ENCODE peak calls at places on chromosomes 3 and 15, in ten cellular contexts. One of them, this sample, is unnamed.

GRCh38 chr15:78850926-78851600 is 21.6 kb upstream of the MORF4L1 start:
- DNase-seq in erythroblast: no peak
- DNase-seq in amniotic stem cell: no peak
- DNase-seq in activated T-cell treated with anti-CD3 and anti-CD28 coated beads for 4 hours: no peak
- DNase-seq in adipocyte: no peak
- DNase-seq in GM03348: no peak
- DNase-seq in stimulated activated CD8-positive, alpha-beta memory T cell treated with anti-CD3 and anti-CD28 coated beads, Interleukin-7, amount 100 ng/mL, for 24 hours: no peak
- DNase-seq in transverse colon: no peak
- DNase-seq in glutamatergic neuron: no peak
- DNase-seq in stimulated activated CD4-positive, alpha-beta T cell treated with anti-CD3 and anti-CD28 coated beads, Interleukin-2, amount 100 ng/mL, for 4 hours: no peak
- DNase-seq in this sample: no peak

GRCh38 chr3:179509701-179510100 is 53.0 kb upstream of the ACTL6A start:
- DNase-seq in erythroblast: no peak
- DNase-seq in amniotic stem cell: no peak
- DNase-seq in activated T-cell treated with anti-CD3 and anti-CD28 coated beads for 4 hours: no peak
- DNase-seq in adipocyte: no peak
- DNase-seq in GM03348: no peak
- DNase-seq in stimulated activated CD8-positive, alpha-beta memory T cell treated with anti-CD3 and anti-CD28 coated beads, Interleukin-7, amount 100 ng/mL, for 24 hours: no peak
- DNase-seq in transverse colon: no peak
- DNase-seq in glutamatergic neuron: no peak
- DNase-seq in stimulated activated CD4-positive, alpha-beta T cell treated with anti-CD3 and anti-CD28 coated beads, Interleukin-2, amount 100 ng/mL, for 4 hours: no peak
- DNase-seq in this sample: no peak

GRCh38 chr3:148625991-148626390 is 71.7 kb upstream of the AGTR1 start:
- DNase-seq in erythroblast: no peak
- DNase-seq in amniotic stem cell: no peak
- DNase-seq in activated T-cell treated with anti-CD3 and anti-CD28 coated beads for 4 hours: no peak
- DNase-seq in adipocyte: no peak
- DNase-seq in GM03348: no peak
- DNase-seq in stimulated activated CD8-positive, alpha-beta memory T cell treated with anti-CD3 and anti-CD28 coated beads, Interleukin-7, amount 100 ng/mL, for 24 hours: no peak
- DNase-seq in transverse colon: no peak
- DNase-seq in glutamatergic neuron: no peak
- DNase-seq in stimulated activated CD4-positive, alpha-beta T cell treated with anti-CD3 and anti-CD28 coated beads, Interleukin-2, amount 100 ng/mL, for 4 hours: no peak
- DNase-seq in this sample: no peak

GRCh38 chr3:195704433-195704999 is 16.3 kb upstream of the MUC20 start:
- DNase-seq in erythroblast: no peak
- DNase-seq in amniotic stem cell: no peak
- DNase-seq in activated T-cell treated with anti-CD3 and anti-CD28 coated beads for 4 hours: no peak
- DNase-seq in adipocyte: no peak
- DNase-seq in GM03348: no peak
- DNase-seq in stimulated activated CD8-positive, alpha-beta memory T cell treated with anti-CD3 and anti-CD28 coated beads, Interleukin-7, amount 100 ng/mL, for 24 hours: no peak
- DNase-seq in transverse colon: no peak
- DNase-seq in glutamatergic neuron: no peak
- DNase-seq in stimulated activated CD4-positive, alpha-beta T cell treated with anti-CD3 and anti-CD28 coated beads, Interleukin-2, amount 100 ng/mL, for 4 hours: no peak
- DNase-seq in this sample: no peak

GRCh38 chr3:132980102-132980501 is 58.1 kb upstream of the TMEM108 start:
- DNase-seq in erythroblast: no peak
- DNase-seq in amniotic stem cell: no peak
- DNase-seq in activated T-cell treated with anti-CD3 and anti-CD28 coated beads for 4 hours: no peak
- DNase-seq in adipocyte: no peak
- DNase-seq in GM03348: no peak
- DNase-seq in stimulated activated CD8-positive, alpha-beta memory T cell treated with anti-CD3 and anti-CD28 coated beads, Interleukin-7, amount 100 ng/mL, for 24 hours: no peak
- DNase-seq in transverse colon: no peak
- DNase-seq in glutamatergic neuron: no peak
- DNase-seq in stimulated activated CD4-positive, alpha-beta T cell treated with anti-CD3 and anti-CD28 coated beads, Interleukin-2, amount 100 ng/mL, for 4 hours: no peak
- DNase-seq in this sample: no peak

GRCh38 chr3:171569571-171570132 is 109.4 kb upstream of the TNIK start:
- DNase-seq in erythroblast: no peak
- DNase-seq in amniotic stem cell: no peak
- DNase-seq in activated T-cell treated with anti-CD3 and anti-CD28 coated beads for 4 hours: no peak
- DNase-seq in adipocyte: no peak
- DNase-seq in GM03348: no peak
- DNase-seq in stimulated activated CD8-positive, alpha-beta memory T cell treated with anti-CD3 and anti-CD28 coated beads, Interleukin-7, amount 100 ng/mL, for 24 hours: no peak
- DNase-seq in transverse colon: no peak
- DNase-seq in glutamatergic neuron: no peak
- DNase-seq in stimulated activated CD4-positive, alpha-beta T cell treated with anti-CD3 and anti-CD28 coated beads, Interleukin-2, amount 100 ng/mL, for 4 hours: no peak
- DNase-seq in this sample: no peak

GRCh38 chr3:72914383-72914782 is 26.5 kb downstream of the GXYLT2 start:
- DNase-seq in erythroblast: no peak
- DNase-seq in amniotic stem cell: no peak
- DNase-seq in activated T-cell treated with anti-CD3 and anti-CD28 coated beads for 4 hours: no peak
- DNase-seq in adipocyte: no peak
- DNase-seq in GM03348: no peak
- DNase-seq in stimulated activated CD8-positive, alpha-beta memory T cell treated with anti-CD3 and anti-CD28 coated beads, Interleukin-7, amount 100 ng/mL, for 24 hours: no peak
- DNase-seq in transverse colon: no peak
- DNase-seq in glutamatergic neuron: no peak
- DNase-seq in stimulated activated CD4-positive, alpha-beta T cell treated with anti-CD3 and anti-CD28 coated beads, Interleukin-2, amount 100 ng/mL, for 4 hours: no peak
- DNase-seq in this sample: no peak

GRCh38 chr3:194137314-194138097 is 1.6 kb downstream of the HES1 start:
- DNase-seq in erythroblast: peak
- DNase-seq in amniotic stem cell: no peak
- DNase-seq in activated T-cell treated with anti-CD3 and anti-CD28 coated beads for 4 hours: peak
- DNase-seq in adipocyte: peak
- DNase-seq in GM03348: peak
- DNase-seq in stimulated activated CD8-positive, alpha-beta memory T cell treated with anti-CD3 and anti-CD28 coated beads, Interleukin-7, amount 100 ng/mL, for 24 hours: no peak
- DNase-seq in transverse colon: peak
- DNase-seq in glutamatergic neuron: peak
- DNase-seq in stimulated activated CD4-positive, alpha-beta T cell treated with anti-CD3 and anti-CD28 coated beads, Interleukin-2, amount 100 ng/mL, for 4 hours: no peak
- DNase-seq in this sample: no peak

GRCh38 chr3:125121246-125122010 is 65.6 kb upstream of the HEG1 start:
- DNase-seq in erythroblast: no peak
- DNase-seq in amniotic stem cell: no peak
- DNase-seq in activated T-cell treated with anti-CD3 and anti-CD28 coated beads for 4 hours: no peak
- DNase-seq in adipocyte: no peak
- DNase-seq in GM03348: no peak
- DNase-seq in stimulated activated CD8-positive, alpha-beta memory T cell treated with anti-CD3 and anti-CD28 coated beads, Interleukin-7, amount 100 ng/mL, for 24 hours: no peak
- DNase-seq in transverse colon: no peak
- DNase-seq in glutamatergic neuron: no peak
- DNase-seq in stimulated activated CD4-positive, alpha-beta T cell treated with anti-CD3 and anti-CD28 coated beads, Interleukin-2, amount 100 ng/mL, for 4 hours: peak
- DNase-seq in this sample: no peak

GRCh38 chr3:46442591-46443530 is 21.8 kb downstream of the LTF start:
- DNase-seq in erythroblast: no peak
- DNase-seq in amniotic stem cell: no peak
- DNase-seq in activated T-cell treated with anti-CD3 and anti-CD28 coated beads for 4 hours: no peak
- DNase-seq in adipocyte: peak
- DNase-seq in GM03348: peak
- DNase-seq in stimulated activated CD8-positive, alpha-beta memory T cell treated with anti-CD3 and anti-CD28 coated beads, Interleukin-7, amount 100 ng/mL, for 24 hours: no peak
- DNase-seq in transverse colon: peak
- DNase-seq in glutamatergic neuron: no peak
- DNase-seq in stimulated activated CD4-positive, alpha-beta T cell treated with anti-CD3 and anti-CD28 coated beads, Interleukin-2, amount 100 ng/mL, for 4 hours: no peak
- DNase-seq in this sample: no peak

This sample was measured in retinal pigment epithelial cell.